ENCODE peak calls at places on chromosomes 3 and 15, in ten cellular contexts. One of them, this sample, is unnamed.

GRCh38 chr3:8472549-8472948 is 29.1 kb upstream of the LMCD1 start:
- DNase-seq in OCI-LY7: no peak
- DNase-seq in osteocyte: no peak
- DNase-seq in BJ: no peak
- DNase-seq in lower lobe of right lung: no peak
- DNase-seq in cardiac fibroblast: no peak
- DNase-seq in ovary: peak; percentile 36
- DNase-seq in stomach: no peak
- DNase-seq in dorsolateral prefrontal cortex: no peak
- DNase-seq in HCT116: no peak
- DNase-seq in this sample: no peak

GRCh38 chr3:16883057-16883725 is 1.6 kb upstream of the PLCL2 start:
- DNase-seq in OCI-LY7: no peak
- DNase-seq in osteocyte: no peak
- DNase-seq in BJ: peak; percentile 42
- DNase-seq in lower lobe of right lung: peak; percentile 44
- DNase-seq in cardiac fibroblast: no peak
- DNase-seq in ovary: peak; percentile 35
- DNase-seq in stomach: no peak
- DNase-seq in dorsolateral prefrontal cortex: no peak
- DNase-seq in HCT116: no peak
- DNase-seq in this sample: no peak

GRCh38 chr15:39680868-39681267 is 100.0 kb downstream of the THBS1 start:
- DNase-seq in OCI-LY7: no peak
- DNase-seq in osteocyte: no peak
- DNase-seq in BJ: peak; percentile 82
- DNase-seq in lower lobe of right lung: no peak
- DNase-seq in cardiac fibroblast: peak; percentile 81
- DNase-seq in ovary: no peak
- DNase-seq in stomach: no peak
- DNase-seq in dorsolateral prefrontal cortex: no peak
- DNase-seq in HCT116: no peak
- DNase-seq in this sample: no peak

GRCh38 chr3:4729061-4729973 is 236.2 kb downstream of the ITPR1 start:
- DNase-seq in OCI-LY7: no peak
- DNase-seq in osteocyte: no peak
- DNase-seq in BJ: no peak
- DNase-seq in lower lobe of right lung: no peak
- DNase-seq in cardiac fibroblast: no peak
- DNase-seq in ovary: no peak
- DNase-seq in stomach: no peak
- DNase-seq in dorsolateral prefrontal cortex: no peak
- DNase-seq in HCT116: no peak
- DNase-seq in this sample: no peak

GRCh38 chr3:101865751-101866509 is 16.6 kb downstream of the NFKBIZ start:
- DNase-seq in OCI-LY7: peak; percentile 45
- DNase-seq in osteocyte: no peak
- DNase-seq in BJ: no peak
- DNase-seq in lower lobe of right lung: no peak
- DNase-seq in cardiac fibroblast: no peak
- DNase-seq in ovary: no peak
- DNase-seq in stomach: no peak
- DNase-seq in dorsolateral prefrontal cortex: no peak
- DNase-seq in HCT116: peak; percentile 12
- DNase-seq in this sample: no peak

GRCh38 chr3:8488877-8489865 is 12.5 kb upstream of the LMCD1 start:
- DNase-seq in OCI-LY7: no peak
- DNase-seq in osteocyte: no peak
- DNase-seq in BJ: no peak
- DNase-seq in lower lobe of right lung: no peak
- DNase-seq in cardiac fibroblast: no peak
- DNase-seq in ovary: no peak
- DNase-seq in stomach: no peak
- DNase-seq in dorsolateral prefrontal cortex: no peak
- DNase-seq in HCT116: no peak
- DNase-seq in this sample: no peak

GRCh38 chr3:191774485-191774884 is 313.5 kb downstream of the PYDC2 start:
- DNase-seq in OCI-LY7: no peak
- DNase-seq in osteocyte: no peak
- DNase-seq in BJ: peak; percentile 27
- DNase-seq in lower lobe of right lung: no peak
- DNase-seq in cardiac fibroblast: peak; percentile 0
- DNase-seq in ovary: no peak
- DNase-seq in stomach: no peak
- DNase-seq in dorsolateral prefrontal cortex: no peak
- DNase-seq in HCT116: peak; percentile 87
- DNase-seq in this sample: no peak

GRCh38 chr3:144624656-144625055 is 653.0 kb downstream of the DIPK2A start:
- DNase-seq in OCI-LY7: no peak
- DNase-seq in osteocyte: no peak
- DNase-seq in BJ: no peak
- DNase-seq in lower lobe of right lung: no peak
- DNase-seq in cardiac fibroblast: no peak
- DNase-seq in ovary: no peak
- DNase-seq in stomach: no peak
- DNase-seq in dorsolateral prefrontal cortex: no peak
- DNase-seq in HCT116: no peak
- DNase-seq in this sample: no peak

GRCh38 chr3:85170646-85171045 is 211.9 kb downstream of the CADM2 start:
- DNase-seq in OCI-LY7: no peak
- DNase-seq in osteocyte: no peak
- DNase-seq in BJ: no peak
- DNase-seq in lower lobe of right lung: no peak
- DNase-seq in cardiac fibroblast: no peak
- DNase-seq in ovary: no peak
- DNase-seq in stomach: no peak
- DNase-seq in dorsolateral prefrontal cortex: no peak
- DNase-seq in HCT116: no peak
- DNase-seq in this sample: no peak

DNA sequence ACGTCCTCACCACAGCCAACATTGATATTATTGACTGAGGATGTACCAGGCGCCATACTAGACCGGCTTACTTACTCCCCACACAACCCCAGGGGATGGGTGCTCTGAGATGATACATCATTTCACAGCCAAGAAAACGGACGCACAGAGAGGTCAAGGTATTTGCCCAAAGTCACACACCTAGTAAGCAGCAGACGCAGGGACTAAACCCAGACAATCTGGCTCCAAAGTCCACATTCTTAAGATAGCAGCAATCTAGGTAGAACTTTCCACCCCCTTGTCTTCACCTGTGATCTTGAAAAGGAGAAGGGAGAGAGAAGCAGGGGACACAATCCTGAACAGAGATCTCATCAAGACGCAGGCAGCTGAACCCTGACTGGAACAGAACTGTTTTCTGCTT is 200.6 kb downstream of the XXYLT1 start:
- DNase-seq in OCI-LY7: no peak
- DNase-seq in osteocyte: no peak
- DNase-seq in BJ: no peak
- DNase-seq in lower lobe of right lung: no peak
- DNase-seq in cardiac fibroblast: no peak
- DNase-seq in ovary: no peak
- DNase-seq in stomach: no peak
- DNase-seq in dorsolateral prefrontal cortex: no peak
- DNase-seq in HCT116: no peak
- DNase-seq in this sample: no peak
- TF ChIP-seq CTCF in OCI-LY7: no peak
- TF ChIP-seq CTCF in osteocyte: no peak
- TF ChIP-seq CTCF in BJ: no peak
- TF ChIP-seq CTCF in lower lobe of right lung: no peak
- TF ChIP-seq CTCF in cardiac fibroblast: no peak
- TF ChIP-seq CTCF in ovary: no peak
- TF ChIP-seq CTCF in stomach: no peak
- TF ChIP-seq CTCF in dorsolateral prefrontal cortex: no peak
- TF ChIP-seq CTCF in HCT116: no peak
- TF ChIP-seq CTCF in this sample: no peak

DNA sequence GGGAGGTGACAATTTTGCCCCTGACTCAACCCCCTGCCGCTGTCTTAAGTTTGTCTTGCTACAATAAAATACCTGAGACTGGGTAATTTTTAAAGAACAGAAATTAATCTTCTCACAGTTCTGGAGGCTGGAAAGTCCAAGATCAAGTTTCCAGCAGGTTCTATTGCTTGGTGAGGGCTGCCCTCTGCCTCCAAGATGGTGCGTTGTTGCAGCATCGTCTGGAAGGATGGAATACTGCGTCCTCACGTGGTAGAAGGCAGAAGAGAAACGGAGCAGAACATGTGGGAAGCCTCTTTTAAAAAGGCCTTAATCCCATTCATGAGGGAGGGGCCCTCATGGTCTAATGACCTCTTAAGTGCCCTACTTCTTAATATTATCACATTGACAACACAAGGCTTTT is 87.3 kb upstream of the SNTN start:
- DNase-seq in OCI-LY7: no peak
- DNase-seq in osteocyte: no peak
- DNase-seq in BJ: no peak
- DNase-seq in lower lobe of right lung: no peak
- DNase-seq in cardiac fibroblast: no peak
- DNase-seq in ovary: no peak
- DNase-seq in stomach: no peak
- DNase-seq in dorsolateral prefrontal cortex: no peak
- DNase-seq in HCT116: no peak
- DNase-seq in this sample: no peak
- TF ChIP-seq CTCF in OCI-LY7: no peak
- TF ChIP-seq CTCF in osteocyte: no peak
- TF ChIP-seq CTCF in BJ: no peak
- TF ChIP-seq CTCF in lower lobe of right lung: no peak
- TF ChIP-seq CTCF in cardiac fibroblast: no peak
- TF ChIP-seq CTCF in ovary: no peak
- TF ChIP-seq CTCF in stomach: no peak
- TF ChIP-seq CTCF in dorsolateral prefrontal cortex: no peak
- TF ChIP-seq CTCF in HCT116: no peak
- TF ChIP-seq CTCF in this sample: no peak

GRCh38 chr3:168956087-168956486 is 707.4 kb downstream of the MECOM start:
- DNase-seq in OCI-LY7: no peak
- DNase-seq in osteocyte: no peak
- DNase-seq in BJ: no peak
- DNase-seq in lower lobe of right lung: peak; percentile 49
- DNase-seq in cardiac fibroblast: no peak
- DNase-seq in ovary: no peak
- DNase-seq in stomach: no peak
- DNase-seq in dorsolateral prefrontal cortex: no peak
- DNase-seq in HCT116: no peak
- DNase-seq in this sample: no peak

GRCh38 chr3:168951368-168951767 is 712.1 kb downstream of the MECOM start:
- DNase-seq in OCI-LY7: no peak
- DNase-seq in osteocyte: no peak
- DNase-seq in BJ: no peak
- DNase-seq in lower lobe of right lung: no peak
- DNase-seq in cardiac fibroblast: no peak
- DNase-seq in ovary: no peak
- DNase-seq in stomach: no peak
- DNase-seq in dorsolateral prefrontal cortex: no peak
- DNase-seq in HCT116: peak; percentile 24
- DNase-seq in this sample: no peak

GRCh38 chr3:168951884-168952283 is 711.6 kb downstream of the MECOM start:
- DNase-seq in OCI-LY7: no peak
- DNase-seq in osteocyte: no peak
- DNase-seq in BJ: no peak
- DNase-seq in lower lobe of right lung: no peak
- DNase-seq in cardiac fibroblast: no peak
- DNase-seq in ovary: no peak
- DNase-seq in stomach: no peak
- DNase-seq in dorsolateral prefrontal cortex: no peak
- DNase-seq in HCT116: no peak
- DNase-seq in this sample: no peak

GRCh38 chr3:168952551-168952950 is 711.0 kb downstream of the MECOM start:
- DNase-seq in OCI-LY7: no peak
- DNase-seq in osteocyte: no peak
- DNase-seq in BJ: peak; percentile 9
- DNase-seq in lower lobe of right lung: no peak
- DNase-seq in cardiac fibroblast: peak; percentile 76
- DNase-seq in ovary: no peak
- DNase-seq in stomach: no peak
- DNase-seq in dorsolateral prefrontal cortex: no peak
- DNase-seq in HCT116: peak; percentile 7
- DNase-seq in this sample: no peak
- TF ChIP-seq CTCF in OCI-LY7: peak; percentile 49
- TF ChIP-seq CTCF in osteocyte: peak; percentile 50
- TF ChIP-seq CTCF in BJ: peak; percentile 28
- TF ChIP-seq CTCF in lower lobe of right lung: no peak
- TF ChIP-seq CTCF in cardiac fibroblast: peak; percentile 11
- TF ChIP-seq CTCF in ovary: no peak
- TF ChIP-seq CTCF in stomach: no peak
- TF ChIP-seq CTCF in dorsolateral prefrontal cortex: peak; percentile 43
- TF ChIP-seq CTCF in HCT116: peak; percentile 18
- TF ChIP-seq CTCF in this sample: no peak

GRCh38 chr15:56496635-56497034 is 31.7 kb upstream of the MNS1 start:
- DNase-seq in OCI-LY7: peak; percentile 88
- DNase-seq in osteocyte: no peak
- DNase-seq in BJ: peak; percentile 19
- DNase-seq in lower lobe of right lung: no peak
- DNase-seq in cardiac fibroblast: peak; percentile 87
- DNase-seq in ovary: no peak
- DNase-seq in stomach: no peak
- DNase-seq in dorsolateral prefrontal cortex: no peak
- DNase-seq in HCT116: peak; percentile 67
- DNase-seq in this sample: peak; percentile 64
- TF ChIP-seq CTCF in OCI-LY7: peak; percentile 98
- TF ChIP-seq CTCF in osteocyte: peak; percentile 80
- TF ChIP-seq CTCF in BJ: peak; percentile 69
- TF ChIP-seq CTCF in lower lobe of right lung: peak; percentile 70
- TF ChIP-seq CTCF in cardiac fibroblast: peak; percentile 64
- TF ChIP-seq CTCF in ovary: peak; percentile 60
- TF ChIP-seq CTCF in stomach: peak; percentile 40
- TF ChIP-seq CTCF in dorsolateral prefrontal cortex: peak; percentile 84
- TF ChIP-seq CTCF in HCT116: peak; percentile 75
- TF ChIP-seq CTCF in this sample: peak; percentile 51

DNA sequence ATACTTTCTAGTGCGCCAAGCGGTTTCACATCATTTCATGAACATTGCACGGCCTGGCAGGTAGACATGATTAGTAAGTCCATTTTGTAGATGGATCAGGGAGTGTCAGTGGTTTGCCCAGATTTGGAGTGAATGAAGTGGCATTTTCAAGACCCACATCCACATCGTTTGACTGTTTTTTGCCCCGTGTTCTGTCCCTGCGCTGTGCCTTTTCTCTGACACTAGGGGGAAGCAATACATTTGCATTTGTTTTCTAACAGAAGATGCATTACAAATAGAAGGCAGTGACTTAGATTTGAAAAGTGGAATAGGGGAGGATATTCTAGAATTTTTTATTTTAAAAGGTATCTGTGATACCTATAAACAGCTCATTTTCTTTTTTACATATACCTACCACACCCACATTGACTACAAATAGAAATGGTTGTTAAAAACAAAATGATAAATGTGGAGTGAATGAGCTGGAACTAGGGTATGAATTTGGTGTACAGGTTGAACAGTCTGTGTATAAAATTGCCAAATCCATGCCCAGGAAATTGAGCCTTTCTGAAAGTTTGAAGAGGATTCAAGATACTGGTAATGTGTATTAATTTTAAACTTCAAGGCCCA is 98.0 kb downstream of the USP13 start:
- DNase-seq in OCI-LY7: peak; percentile 17
- DNase-seq in osteocyte: peak; percentile 54
- DNase-seq in BJ: no peak
- DNase-seq in lower lobe of right lung: no peak
- DNase-seq in cardiac fibroblast: peak; percentile 37
- DNase-seq in ovary: no peak
- DNase-seq in stomach: no peak
- DNase-seq in dorsolateral prefrontal cortex: no peak
- DNase-seq in HCT116: no peak
- DNase-seq in this sample: no peak
- TF ChIP-seq CTCF in OCI-LY7: peak; percentile 75
- TF ChIP-seq CTCF in osteocyte: peak; percentile 75
- TF ChIP-seq CTCF in BJ: peak; percentile 63
- TF ChIP-seq CTCF in lower lobe of right lung: peak; percentile 47
- TF ChIP-seq CTCF in cardiac fibroblast: peak; percentile 82
- TF ChIP-seq CTCF in ovary: no peak
- TF ChIP-seq CTCF in stomach: peak; percentile 23
- TF ChIP-seq CTCF in dorsolateral prefrontal cortex: peak; percentile 61
- TF ChIP-seq CTCF in HCT116: peak; percentile 71
- TF ChIP-seq CTCF in this sample: peak; percentile 56